ENCODE peak calls at places on chromosomes 7 and 10, in six cellular contexts. Q is SK-N-SH, S is left lung, I is neural progenitor cell, B is tibial artery, U is mammary epithelial cell. T is an unnamed sample.

GRCh38 chr7:12031638-12032037 is 179.5 kb upstream of the TMEM106B start:
- DNase-seq in I (no peak), Q (no peak), B (no peak), S (no peak), U (peak; percentile 43), T (no peak)

GRCh38 chr10:42753126-42753506 is 29.5 kb upstream of the BMS1 start:
- DNase-seq in Q (peak; percentile 80), U (peak; percentile 64), B (peak; percentile 84), S (peak; percentile 61), I (peak; percentile 86), T (peak; percentile 80)

GRCh38 chr7:142587578-142588191 is 161.6 kb upstream of the PRSS1 start:
- DNase-seq in I (peak; percentile 63), Q (peak; percentile 31), U (peak; percentile 68), S (no peak), B (no peak), T (no peak)

GRCh38 chr10:17432738-17433137 is 21.7 kb downstream of the ST8SIA6 start:
- DNase-seq in Q (no peak), S (no peak), U (peak; percentile 33), I (no peak), B (no peak), T (no peak)

GRCh38 chr7:149598721-149599308 is 101.2 kb upstream of the ZNF746 start:
- DNase-seq in U (peak; percentile 44), Q (peak; percentile 51), S (no peak), B (no peak), I (peak; percentile 68), T (no peak)

GRCh38 chr7:2719007-2719406 is 31.0 kb downstream of the AMZ1 start:
- DNase-seq in Q (peak; percentile 89), S (no peak), B (no peak), U (no peak), I (peak; percentile 62), T (no peak)

GRCh38 chr10:78972160-78972946 is 96.4 kb upstream of the ZMIZ1 start:
- DNase-seq in I (peak; percentile 56), U (peak; percentile 32), B (peak; percentile 97), Q (peak; percentile 78), S (peak; percentile 76), T (peak; percentile 93)

GRCh38 chr7:43647314-43647691 is 64.4 kb downstream of the STK17A start:
- DNase-seq in U (no peak), B (no peak), Q (no peak), S (no peak), I (peak; percentile 72), T (no peak)

GRCh38 chr7:74350751-74351150 is 61.5 kb downstream of the CLIP2 start:
- DNase-seq in U (no peak), Q (no peak), S (no peak), I (no peak), B (no peak), T (no peak)

GRCh38 chr7:150382844-150383225 is 3.7 kb downstream of the ZNF775 start:
- DNase-seq in S (no peak), U (no peak), I (no peak), Q (no peak), B (no peak), T (no peak)

GRCh38 chr7:7264306-7265040 is 82.1 kb downstream of the C1GALT1 start:
- DNase-seq in Q (no peak), U (no peak), I (no peak), B (no peak), S (no peak), T (no peak)

GRCh38 chr10:61323757-61324156 is 129.4 kb downstream of the TMEM26 start:
- DNase-seq in U (no peak), S (no peak), Q (no peak), I (no peak), B (no peak), T (no peak)

GRCh38 chr7:1881946-1882345 is 211.9 kb downstream of the ELFN1 start:
- DNase-seq in Q (no peak), I (no peak), B (no peak), U (no peak), S (no peak), T (no peak)

GRCh38 chr10:20740128-20740527 is 157.0 kb downstream of the NEBL start:
- DNase-seq in U (no peak), Q (peak; percentile 19), S (no peak), I (no peak), B (no peak), T (no peak)

GRCh38 chr10:132938472-132939329 is 3.7 kb downstream of the CFAP46 start:
- DNase-seq in U (no peak), Q (peak; percentile 67), B (no peak), I (peak; percentile 76), S (no peak), T (no peak)

GRCh38 chr10:127757033-127757432 is 20.0 kb downstream of the FOXI2 start:
- DNase-seq in B (no peak), Q (no peak), S (no peak), U (no peak), I (no peak), T (no peak)
- TF ChIP-seq CTCF in B (no peak), Q (no peak), S (no peak), U (no peak), I (peak; percentile 32), T (no peak)

DNA sequence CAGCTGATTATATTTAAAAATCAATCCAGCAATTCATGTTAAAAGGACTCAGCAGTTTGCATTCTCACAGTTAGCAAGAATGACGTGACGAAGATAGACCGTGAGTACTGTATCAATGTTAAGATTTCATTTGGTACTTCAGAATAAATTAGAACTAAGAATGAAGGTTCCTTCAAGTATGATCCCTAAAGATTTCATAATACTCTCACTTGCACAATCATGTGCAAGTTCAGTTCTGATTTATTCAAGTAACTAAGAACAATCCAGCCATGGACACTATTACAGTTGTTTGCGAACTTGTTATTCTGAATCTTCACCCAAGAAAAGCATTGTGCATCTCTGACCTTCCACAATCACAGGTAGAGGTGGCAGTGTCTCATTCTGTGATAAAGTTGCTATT is 7.7 kb downstream of the RHEB start:
- DNase-seq in Q (no peak), U (no peak), S (no peak), B (no peak), I (no peak), T (no peak)
- H3K4me1 ChIP-seq in Q (peaks cover 6% of the 10 kb centered on the region), U (peaks cover 10% of the 10 kb centered on the region), S (peaks cover 95% of the 10 kb centered on the region), B (no peaks in the 10 kb centered on the region), I (peaks cover 17% of the 10 kb centered on the region), T (no peaks in the 10 kb centered on the region)

DNA sequence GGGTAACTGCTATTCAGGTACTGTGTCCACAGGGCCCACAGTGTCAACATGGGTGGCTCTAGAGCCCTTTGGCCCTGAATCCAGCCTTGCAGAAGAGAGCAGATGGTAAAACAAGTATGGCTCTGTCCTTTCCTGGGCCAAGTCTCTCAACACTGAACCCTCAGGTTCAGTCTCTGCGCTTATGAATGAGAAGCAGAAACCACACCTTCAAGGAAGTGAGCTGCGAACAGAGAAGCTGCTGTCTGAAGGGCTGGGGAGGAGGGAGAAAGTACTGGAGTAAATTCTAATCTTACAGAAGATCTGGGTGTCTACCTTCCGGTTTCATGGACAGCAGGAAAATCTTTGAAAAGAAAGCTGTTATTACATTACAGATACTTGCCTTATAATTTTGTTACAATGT is 4.1 kb downstream of the TBRG4 start:
- DNase-seq in B (peak; percentile 31), Q (no peak), U (no peak), I (no peak), S (no peak), T (no peak)
- H3K4me3 ChIP-seq in B (no peak overlapping the region), Q (peak overlapping the region; percentile 6), U (no peak overlapping the region), I (no peak overlapping the region), S (no peak overlapping the region), T (no peak overlapping the region)

GRCh38 chr10:117553171-117553814 is 10.7 kb downstream of the EMX2 start:
- DNase-seq in B (no peak), U (no peak), Q (no peak), I (peak; percentile 77), S (no peak), T (no peak)
- TF ChIP-seq CTCF in B (no peak), U (no peak), Q (no peak), I (peak; percentile 55), S (no peak), T (no peak)

GRCh38 chr10:69461327-69462025 is 10.2 kb downstream of the TSPAN15 start:
- DNase-seq in B (no peak), S (no peak), U (no peak), Q (no peak), I (no peak), T (no peak)

GRCh38 chr10:69458426-69459100 is 7.3 kb downstream of the TSPAN15 start:
- DNase-seq in B (no peak), Q (no peak), U (no peak), I (no peak), S (no peak), T (no peak)

GRCh38 chr10:69459101-69459805 is 8.0 kb downstream of the TSPAN15 start:
- DNase-seq in B (no peak), Q (no peak), U (no peak), S (no peak), I (no peak), T (no peak)

GRCh38 chr10:69459893-69460575 is 8.8 kb downstream of the TSPAN15 start:
- DNase-seq in U (no peak), B (no peak), S (no peak), Q (peak; percentile 39), I (no peak), T (no peak)

DNA sequence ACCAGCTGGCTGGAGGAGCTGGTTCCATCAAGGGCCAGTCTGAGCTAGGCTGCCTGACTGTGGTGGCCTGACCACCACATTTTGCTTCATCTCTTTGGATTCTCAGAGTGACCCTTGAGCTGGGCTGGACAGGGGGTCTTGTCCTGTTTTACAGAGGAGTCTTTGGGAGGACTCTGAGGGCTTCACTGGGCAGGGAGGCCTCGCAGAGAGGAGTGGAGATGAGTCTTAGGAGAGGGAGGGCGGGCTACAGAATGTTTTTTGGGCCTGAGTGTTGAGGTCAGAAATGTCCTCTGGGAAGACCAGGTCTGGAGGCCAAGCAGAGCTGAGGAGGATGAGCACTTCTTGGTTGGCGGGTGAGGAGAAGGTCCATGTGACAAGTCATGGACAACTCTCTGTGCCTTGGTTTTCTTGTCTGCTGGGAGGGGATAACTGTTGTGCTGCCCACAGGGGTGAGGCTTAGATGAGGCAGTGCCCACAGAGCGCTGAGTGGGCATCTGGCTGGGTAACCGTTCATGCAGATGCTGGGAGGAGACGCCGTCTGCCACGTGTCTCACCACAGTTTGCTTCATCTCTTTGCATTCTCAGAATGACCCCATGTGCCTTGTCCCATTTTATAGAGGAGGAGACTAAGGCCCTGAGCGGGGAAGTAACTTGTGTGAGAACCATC is 9.4 kb downstream of the TSPAN15 start:
- DNase-seq in I (no peak), B (no peak), U (no peak), Q (no peak), S (no peak), T (no peak)
- H3K4me1 ChIP-seq in I (no peaks in the 10 kb centered on the region), B (peaks cover 10% of the 10 kb centered on the region), U (no peaks in the 10 kb centered on the region), Q (no peaks in the 10 kb centered on the region), S (peaks cover 56% of the 10 kb centered on the region), T (no peaks in the 10 kb centered on the region)

GRCh38 chr10:34581871-34582532 is 233.1 kb downstream of the PARD3 start:
- DNase-seq in B (no peak), I (no peak), U (peak; percentile 83), S (no peak), Q (no peak), T (no peak)
- H3K4me3 ChIP-seq in B (no peak overlapping the region), I (no peak overlapping the region), U (no peak overlapping the region), S (no peak overlapping the region), Q (no peak overlapping the region), T (no peak overlapping the region)

T was measured in right atrium auricular region.